ENCODE peak calls at places on chromosomes 3 and 15, in nine cellular contexts. S is tibial nerve, L is spleen, N is sigmoid colon, W is heart right ventricle, M is brain microvascular endothelial cell, B is fibroblast of lung, O is hepatocyte, C is endodermal cell. V is an unnamed sample.

GRCh38 chr3:87225659-87226058 is 1.4 kb upstream of the CHMP2B start:
- DNase-seq in S (no peak), L (no peak), N (peak; percentile 76), W (no peak), M (no peak), B (peak; percentile 53), O (no peak), C (no peak), V (peak; percentile 29)

GRCh38 chr3:116966649-116967048 is 257.1 kb downstream of the TUSC7 start:
- DNase-seq in S (no peak), L (no peak), N (no peak), W (no peak), M (no peak), B (no peak), O (no peak), C (no peak), V (no peak)

GRCh38 chr3:129015388-129016105 is 14.4 kb downstream of the EFCC1 start:
- DNase-seq in S (no peak), L (peak; percentile 91), N (no peak), W (peak; percentile 59), M (no peak), B (no peak), O (no peak), C (no peak), V (no peak)

GRCh38 chr3:101849714-101850326 is 506 bp downstream of the NFKBIZ start:
- DNase-seq in S (peak; percentile 16), L (peak; percentile 95), N (peak; percentile 74), W (peak; percentile 59), M (no peak), B (no peak), O (no peak), C (peak; percentile 82), V (peak; percentile 39)

GRCh38 chr3:36597422-36597821 is 166.9 kb downstream of the DCLK3 start:
- DNase-seq in S (no peak), L (no peak), N (no peak), W (no peak), M (peak; percentile 31), B (no peak), O (peak; percentile 51), C (no peak), V (no peak)

GRCh38 chr15:67148196-67148701 is 82.8 kb downstream of the SMAD3 start:
- DNase-seq in S (no peak), L (no peak), N (peak; percentile 50), W (no peak), M (no peak), B (peak; percentile 73), O (peak; percentile 24), C (no peak), V (no peak)

GRCh38 chr3:106913111-106913698 is 464.0 kb upstream of the CCDC54 start:
- DNase-seq in S (no peak), L (no peak), N (no peak), W (no peak), M (no peak), B (no peak), O (no peak), C (peak; percentile 89), V (no peak)

GRCh38 chr3:100032262-100032661 is 82.0 kb downstream of the FILIP1L start:
- DNase-seq in S (no peak), L (no peak), N (no peak), W (no peak), M (peak; percentile 93), B (peak; percentile 67), O (no peak), C (no peak), V (no peak)

GRCh38 chr15:37361621-37362020 is 261.3 kb upstream of the MEIS2 start:
- DNase-seq in S (no peak), L (no peak), N (no peak), W (no peak), M (no peak), B (no peak), O (no peak), C (no peak), V (no peak)

GRCh38 chr3:101944308-101944707 is 95.0 kb downstream of the NFKBIZ start:
- DNase-seq in S (no peak), L (no peak), N (no peak), W (no peak), M (no peak), B (no peak), O (no peak), C (no peak), V (no peak)

GRCh38 chr3:141379250-141379872 is 11.1 kb downstream of the ZBTB38 start:
- DNase-seq in S (no peak), L (no peak), N (no peak), W (no peak), M (no peak), B (no peak), O (no peak), C (no peak), V (no peak)

GRCh38 chr15:41347236-41347635 is 14.6 kb downstream of the NUSAP1 start:
- DNase-seq in S (no peak), L (no peak), N (no peak), W (no peak), M (no peak), B (no peak), O (no peak), C (no peak), V (no peak)

GRCh38 chr15:90931737-90932659 is at the start of gene HDDC3:
- DNase-seq in S (peak; percentile 77), L (peak; percentile 98), N (peak; percentile 94), W (peak; percentile 95), M (peak; percentile 70), B (peak; percentile 81), O (peak; percentile 94), C (peak; percentile 97), V (peak; percentile 85)

GRCh38 chr3:111859061-111859973 is at the start of gene PHLDB2:
- DNase-seq in S (peak; percentile 53), L (peak; percentile 91), N (peak; percentile 91), W (peak; percentile 87), M (peak; percentile 79), B (peak; percentile 71), O (peak; percentile 92), C (peak; percentile 96), V (peak; percentile 79)

GRCh38 chr15:64699767-64700388 is 75.5 kb downstream of the RBPMS2 start:
- DNase-seq in S (no peak), L (peak; percentile 54), N (no peak), W (peak; percentile 59), M (no peak), B (peak; percentile 50), O (peak; percentile 62), C (peak; percentile 86), V (peak; percentile 39)

GRCh38 chr3:185678027-185678426 is 91.9 kb downstream of the SENP2 start:
- DNase-seq in S (no peak), L (no peak), N (no peak), W (no peak), M (no peak), B (no peak), O (no peak), C (no peak), V (no peak)

GRCh38 chr3:151901282-151901945 is 28.0 kb downstream of the SUCNR1 start:
- DNase-seq in S (no peak), L (no peak), N (peak; percentile 74), W (no peak), M (no peak), B (no peak), O (no peak), C (no peak), V (no peak)

GRCh38 chr15:85615930-85616329 is 178.8 kb downstream of the KLHL25 start:
- DNase-seq in S (no peak), L (no peak), N (no peak), W (no peak), M (no peak), B (peak; percentile 73), O (peak; percentile 26), C (peak; percentile 66), V (no peak)

GRCh38 chr15:73030280-73030679 is 22.0 kb upstream of the NEO1 start:
- DNase-seq in S (no peak), L (no peak), N (no peak), W (no peak), M (no peak), B (no peak), O (no peak), C (no peak), V (no peak)

DNA sequence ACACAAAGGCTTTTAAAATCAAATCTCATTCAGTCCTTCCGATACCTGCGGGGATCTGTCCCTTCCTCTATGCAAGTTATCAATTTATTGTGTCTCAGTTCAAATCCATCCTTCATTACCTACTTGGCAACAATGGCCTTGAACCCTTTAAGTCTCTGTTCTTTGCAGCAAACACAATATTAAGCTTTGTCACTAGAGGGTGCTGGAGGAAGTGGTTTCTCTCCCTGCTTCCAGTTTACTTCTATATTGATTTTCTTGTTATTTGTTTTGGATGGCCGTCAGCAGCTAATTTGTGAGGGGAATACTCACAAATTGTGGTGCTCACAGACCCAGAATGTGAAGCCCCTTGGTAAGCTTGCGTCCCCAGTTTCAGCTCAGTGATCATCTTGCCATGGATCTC is 278.3 kb downstream of the FGF12 start:
- DNase-seq in S (no peak), L (no peak), N (no peak), W (no peak), M (no peak), B (no peak), O (no peak), C (no peak), V (no peak)
- TF ChIP-seq CTCF in S (no peak), L (no peak), N (no peak), W (peak; percentile 9), M (peak; percentile 37), B (peak; percentile 26), O (peak; percentile 27), C (peak; percentile 72), V (no peak)

DNA sequence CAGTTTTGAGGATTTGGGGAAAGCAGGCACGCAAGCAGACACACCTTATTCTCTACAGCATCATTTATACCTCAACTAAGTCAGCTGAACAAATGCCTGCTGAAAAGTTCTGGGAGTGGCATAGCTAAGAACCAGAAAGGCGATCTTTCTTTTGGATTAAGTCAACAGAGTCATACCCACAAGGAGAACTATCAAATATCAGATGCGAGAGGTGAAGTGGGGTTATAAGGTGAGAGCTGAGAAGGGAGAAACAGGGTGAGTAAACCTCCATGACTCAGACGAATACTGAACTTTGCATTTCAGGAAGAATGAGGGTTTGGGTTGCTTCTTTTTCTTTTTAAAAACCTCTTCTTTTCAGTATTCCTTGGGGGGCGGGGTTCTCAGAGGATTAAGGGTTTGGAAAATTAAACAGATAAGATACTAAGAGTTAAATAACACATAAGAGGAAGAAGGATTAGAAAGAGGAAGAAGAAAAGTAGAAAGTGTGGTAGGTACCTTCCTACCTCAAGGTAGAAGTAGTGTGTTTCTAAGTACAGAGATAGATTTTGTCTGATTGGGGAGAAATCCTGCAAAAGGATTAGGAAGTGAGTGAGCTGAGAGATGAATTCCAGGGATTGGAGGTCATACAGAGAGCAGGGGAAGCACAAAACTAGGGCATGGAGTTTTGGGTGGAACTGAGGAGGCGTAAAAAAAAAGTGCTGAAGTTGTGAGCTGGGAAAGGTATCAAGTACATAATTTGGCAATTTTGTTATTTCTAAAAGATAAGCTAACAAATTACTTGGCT is 41.3 kb upstream of the ICE2 start:
- DNase-seq in S (no peak), L (no peak), N (no peak), W (no peak), M (no peak), B (no peak), O (no peak), C (no peak), V (no peak)
- TF ChIP-seq CTCF in S (no peak), L (no peak), N (no peak), W (no peak), M (no peak), B (no peak), O (no peak), C (no peak), V (no peak)

GRCh38 chr3:173397161-173398110 is at the start of gene NLGN1:
- DNase-seq in S (peak; percentile 49), L (peak; percentile 71), N (peak; percentile 86), W (peak; percentile 74), M (peak; percentile 54), B (peak; percentile 77), O (peak; percentile 88), C (peak; percentile 88), V (peak; percentile 74)
- TF ChIP-seq CTCF in S (no peak), L (no peak), N (no peak), W (no peak), M (peak; percentile 50), B (peak; percentile 47), O (peak; percentile 36), C (peak; percentile 63), V (no peak)

GRCh38 chr15:44536298-44536961 is 517 bp upstream of the EIF3J start:
- DNase-seq in S (peak; percentile 79), L (peak; percentile 96), N (no peak), W (peak; percentile 84), M (no peak), B (no peak), O (peak; percentile 93), C (peak; percentile 97), V (no peak)
- TF ChIP-seq CTCF in S (peak; percentile 32), L (peak; percentile 37), N (no peak), W (no peak), M (peak; percentile 70), B (peak; percentile 49), O (peak; percentile 48), C (peak; percentile 67), V (peak; percentile 57)